ENCODE peak calls at places on chromosomes 12 and 14, in nine cellular contexts. O is IMR-90, D is mucosa of descending colon, L is WTC11, C is foreskin keratinocyte, Q is neural progenitor cell, U is colonic mucosa, P is lung, Y is left lung. K is an unnamed sample.

GRCh38 chr14:99758915-99759545 is 34.2 kb upstream of the EML1 start:
- DNase-seq in O (no peak), D (no peak), L (no peak), C (no peak), Q (no peak), U (no peak), P (no peak), Y (no peak), K (no peak)

GRCh38 chr14:36316131-36316530 is 4.3 kb downstream of the MBIP start:
- DNase-seq in O (no peak), D (no peak), L (no peak), C (no peak), Q (no peak), U (no peak), P (no peak), Y (no peak), K (no peak)

GRCh38 chr12:3869860-3870259 is 3.3 kb downstream of the PARP11 start:
- DNase-seq in O (no peak), D (no peak), L (no peak), C (no peak), Q (no peak), U (no peak), P (no peak), Y (no peak), K (no peak)

GRCh38 chr14:26206640-26207039 is 391.2 kb downstream of the NOVA1 start:
- DNase-seq in O (no peak), D (no peak), L (no peak), C (no peak), Q (no peak), U (no peak), P (no peak), Y (no peak), K (no peak)

GRCh38 chr12:19909418-19909817 is 458.9 kb upstream of the PDE3A start:
- DNase-seq in O (no peak), D (no peak), L (no peak), C (no peak), Q (no peak), U (no peak), P (no peak), Y (no peak), K (no peak)

GRCh38 chr12:47085815-47086252 is 6.1 kb upstream of the AMIGO2 start:
- DNase-seq in O (peak), D (no peak), L (no peak), C (no peak), Q (no peak), U (no peak), P (no peak), Y (no peak), K (no peak)

GRCh38 chr14:67436006-67436866 is 24.3 kb upstream of the PLEK2 start:
- DNase-seq in O (no peak), D (no peak), L (no peak), C (no peak), Q (no peak), U (no peak), P (no peak), Y (no peak), K (no peak)

GRCh38 chr12:48123169-48123568 is 4.0 kb downstream of the PFKM start:
- DNase-seq in O (no peak), D (no peak), L (no peak), C (no peak), Q (no peak), U (no peak), P (no peak), Y (no peak), K (no peak)

GRCh38 chr14:20659813-20660395 is 18.4 kb upstream of the OR6S1 start:
- DNase-seq in O (no peak), D (no peak), L (peak), C (no peak), Q (no peak), U (no peak), P (no peak), Y (peak), K (no peak)

GRCh38 chr12:131378176-131378842 is 332.6 kb upstream of the SFSWAP start:
- DNase-seq in O (no peak), D (no peak), L (no peak), C (no peak), Q (no peak), U (no peak), P (no peak), Y (no peak), K (no peak)

GRCh38 chr12:27919671-27920235 is 52.8 kb downstream of the PTHLH start:
- DNase-seq in O (no peak), D (no peak), L (no peak), C (no peak), Q (no peak), U (no peak), P (no peak), Y (no peak), K (no peak)

GRCh38 chr14:103522649-103523582 is at the start of gene CKB:
- DNase-seq in O (peak), D (peak), L (peak), C (no peak), Q (peak), U (peak), P (no peak), Y (peak), K (no peak)

DNA sequence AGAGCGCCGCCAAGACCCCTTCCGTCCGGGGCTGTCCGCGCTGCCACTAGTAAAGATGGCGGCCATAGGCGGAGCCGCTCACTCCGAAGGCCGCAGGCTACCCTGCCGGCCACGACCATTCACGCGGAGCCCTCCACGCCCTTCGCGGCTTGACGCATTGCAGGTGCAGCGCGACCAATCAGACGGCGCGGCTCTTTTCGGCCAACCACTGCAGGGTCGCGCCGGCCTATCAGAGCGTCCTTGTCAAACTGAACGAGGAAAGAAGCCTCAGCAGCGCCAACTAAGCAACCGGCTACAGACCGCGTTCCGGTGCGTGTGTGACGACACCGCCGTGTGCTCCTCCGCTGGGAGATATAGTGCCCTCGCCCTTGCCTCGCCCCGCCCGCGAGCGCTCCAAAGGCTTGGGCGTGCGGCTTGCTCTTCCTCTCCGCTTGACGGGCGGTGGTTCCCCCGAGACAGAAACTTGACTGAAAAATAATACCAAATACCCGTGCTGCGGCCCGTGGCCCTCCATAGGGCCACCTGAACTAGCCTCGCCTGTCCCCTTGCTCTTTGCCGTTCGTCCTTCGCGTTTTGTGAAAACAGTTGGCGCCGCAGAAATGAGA is 13.6 kb upstream of the CALM1 start:
- DNase-seq in O (peak), D (peak), L (peak), C (peak), Q (peak), U (peak), P (peak), Y (peak), K (peak)
- TF ChIP-seq CTCF in O (peak), D (peak), L (no peak), C (peak), Q (no peak), U (no peak), P (peak), Y (no peak), K (no peak)

GRCh38 chr14:95085321-95085720 is 72.0 kb downstream of the DICER1 start:
- DNase-seq in O (no peak), D (no peak), L (no peak), C (no peak), Q (no peak), U (no peak), P (no peak), Y (no peak), K (no peak)
- TF ChIP-seq CTCF in O (no peak), D (no peak), L (no peak), C (no peak), Q (no peak), U (no peak), P (no peak), Y (no peak), K (no peak)

GRCh38 chr12:21699851-21700250 is 42.2 kb upstream of the LDHB start:
- DNase-seq in O (no peak), D (no peak), L (no peak), C (no peak), Q (no peak), U (no peak), P (no peak), Y (no peak), K (no peak)

DNA sequence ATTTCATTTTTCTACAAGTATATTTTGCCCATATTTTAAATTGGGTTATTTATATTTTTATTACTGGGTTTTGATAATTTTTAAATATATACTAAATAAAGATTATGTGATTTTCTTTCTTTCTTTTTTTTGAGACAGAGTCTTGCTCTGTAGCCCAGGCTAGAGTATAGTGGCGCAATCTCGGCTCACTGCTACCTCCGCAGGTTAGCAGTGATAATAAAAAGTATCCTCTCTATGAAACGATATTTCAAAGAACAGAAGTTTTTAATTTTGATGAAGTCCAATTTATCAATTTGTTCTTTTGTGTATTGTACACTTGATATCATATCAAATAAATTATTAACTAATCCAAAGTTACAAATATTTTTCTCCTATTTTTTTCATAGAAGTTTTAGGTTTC is 47.2 kb upstream of the LDHB start:
- DNase-seq in O (no peak), D (no peak), L (no peak), C (no peak), Q (no peak), U (no peak), P (no peak), Y (no peak), K (no peak)
- TF ChIP-seq CTCF in O (no peak), D (no peak), L (no peak), C (no peak), Q (no peak), U (no peak), P (no peak), Y (no peak), K (no peak)

DNA sequence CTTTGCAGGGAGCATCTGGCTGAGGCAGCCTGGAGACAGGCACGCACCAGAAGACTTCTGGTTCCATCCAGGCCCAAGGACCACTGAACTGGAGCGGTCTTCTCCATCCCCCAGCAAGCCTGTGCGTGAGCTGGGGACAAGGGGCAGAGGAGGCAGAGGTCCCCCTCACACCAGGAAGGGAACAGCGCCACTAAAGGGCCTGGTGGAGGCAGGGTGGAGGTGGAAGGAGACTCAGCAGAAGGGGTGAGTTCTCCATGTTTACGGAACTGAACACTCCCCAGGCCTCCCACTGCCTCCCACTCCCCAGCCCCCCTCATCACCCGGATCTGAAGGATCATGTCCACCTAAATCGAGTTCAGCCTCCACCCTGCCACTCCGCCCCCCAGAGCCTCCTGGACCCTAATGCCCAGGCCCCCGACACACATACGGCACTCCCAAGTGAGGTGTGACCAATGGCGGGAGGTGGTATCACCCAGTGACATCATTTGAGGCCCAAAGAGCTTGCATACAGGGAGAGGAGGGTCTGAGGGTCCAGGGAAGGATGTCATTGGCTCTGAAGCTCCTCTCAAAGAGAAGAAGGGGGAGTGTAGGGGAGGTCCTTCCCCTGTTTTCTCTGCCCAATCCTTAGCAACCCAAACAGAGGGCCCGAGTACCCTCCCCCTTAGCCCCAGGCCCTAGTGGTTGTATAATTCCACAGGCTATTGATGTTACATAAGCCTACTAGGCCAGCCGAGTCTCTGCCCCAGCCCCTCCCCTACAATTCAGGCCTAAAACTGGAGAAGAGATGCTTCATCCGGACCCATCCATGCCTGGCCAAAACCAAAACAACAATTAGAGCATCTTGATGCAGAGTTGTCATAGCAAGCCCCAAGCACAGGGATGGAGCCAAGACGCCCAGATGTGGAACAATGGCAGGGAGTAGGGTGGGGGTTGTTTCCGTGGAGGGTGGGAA is 1.0 kb downstream of the FAIM2 start:
- DNase-seq in O (no peak), D (no peak), L (peak), C (no peak), Q (peak), U (no peak), P (no peak), Y (peak), K (no peak)
- TF ChIP-seq CTCF in O (no peak), D (no peak), L (no peak), C (no peak), Q (peak), U (no peak), P (no peak), Y (no peak), K (no peak)

DNA sequence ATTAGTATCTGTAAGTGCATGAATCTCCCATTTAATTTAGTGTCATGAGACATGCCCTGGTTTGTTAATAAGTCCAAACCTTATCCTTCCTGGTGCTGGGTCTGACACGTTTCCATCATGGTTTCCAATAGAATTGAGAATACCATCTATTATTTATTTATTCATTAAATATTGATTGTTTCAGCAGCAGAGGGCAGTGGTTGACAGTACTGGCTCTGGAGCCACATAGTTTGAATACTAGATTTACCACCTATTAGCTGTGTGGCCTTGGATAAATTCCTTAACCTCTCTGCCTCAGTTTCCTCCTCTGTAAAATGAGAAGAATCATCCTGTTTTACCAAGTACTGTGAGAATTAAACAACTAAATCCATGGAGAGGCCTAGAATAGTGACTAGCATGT is 941 bp upstream of the STAB2 start:
- DNase-seq in O (no peak), D (no peak), L (no peak), C (no peak), Q (no peak), U (no peak), P (no peak), Y (no peak), K (no peak)
- TF ChIP-seq CTCF in O (peak), D (no peak), L (no peak), C (peak), Q (peak), U (no peak), P (no peak), Y (no peak), K (no peak)

DNA sequence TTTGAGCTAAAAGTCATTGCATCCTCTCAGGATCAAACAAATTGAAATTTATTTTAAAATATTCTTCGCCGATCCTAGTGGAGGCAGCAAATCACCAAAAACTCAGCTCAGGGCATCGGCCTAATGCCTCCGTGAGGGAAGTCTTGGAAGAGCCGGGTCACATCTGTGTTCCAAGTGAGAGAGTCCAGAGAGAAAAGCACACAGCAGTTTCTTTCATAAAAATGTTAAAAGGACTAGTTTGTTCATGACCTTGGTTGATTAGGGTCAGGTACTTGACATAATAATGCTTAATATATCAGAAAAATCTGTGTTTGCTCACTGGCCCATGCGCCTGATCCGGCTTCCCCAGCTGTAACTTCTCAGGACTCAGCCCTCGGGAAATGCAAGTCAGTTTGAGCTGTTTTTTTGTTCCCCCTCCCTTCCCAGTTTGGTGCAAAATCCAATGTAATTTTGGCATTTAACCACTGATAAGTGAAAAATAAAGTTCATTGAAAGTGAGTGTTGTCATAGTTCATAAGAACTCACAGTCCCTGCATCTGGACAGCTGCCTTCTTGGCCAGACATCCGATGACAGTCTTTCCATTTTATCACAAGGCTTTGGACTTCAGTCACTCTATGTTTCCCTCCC is 161.7 kb downstream of the CAND1 start:
- DNase-seq in O (no peak), D (no peak), L (peak), C (no peak), Q (no peak), U (no peak), P (peak), Y (no peak), K (no peak)
- TF ChIP-seq CTCF in O (no peak), D (no peak), L (no peak), C (peak), Q (peak), U (no peak), P (no peak), Y (no peak), K (no peak)

GRCh38 chr12:1799882-1800645 is 20.3 kb upstream of the LRTM2 start:
- DNase-seq in O (no peak), D (peak), L (no peak), C (no peak), Q (no peak), U (no peak), P (no peak), Y (peak), K (no peak)

GRCh38 chr12:1801285-1801975 is 18.9 kb upstream of the LRTM2 start:
- DNase-seq in O (peak), D (no peak), L (no peak), C (no peak), Q (no peak), U (no peak), P (no peak), Y (peak), K (no peak)

GRCh38 chr12:1798734-1799067 is 21.7 kb upstream of the LRTM2 start:
- DNase-seq in O (no peak), D (no peak), L (no peak), C (no peak), Q (no peak), U (no peak), P (no peak), Y (peak), K (no peak)

GRCh38 chr12:1799068-1799881 is 21.1 kb upstream of the LRTM2 start:
- DNase-seq in O (no peak), D (no peak), L (no peak), C (no peak), Q (no peak), U (no peak), P (no peak), Y (peak), K (no peak)

GRCh38 chr12:1800646-1801284 is 19.6 kb upstream of the LRTM2 start:
- DNase-seq in O (peak), D (peak), L (peak), C (no peak), Q (peak), U (no peak), P (no peak), Y (peak), K (peak)
- TF ChIP-seq CTCF in O (peak), D (no peak), L (no peak), C (no peak), Q (peak), U (peak), P (peak), Y (no peak), K (no peak)